ENCODE peak calls at places on chromosomes 3 and 15, in eight cellular contexts. U, N, O, J, V, B, L and R are unnamed samples. For H3K4me1 and H3K36me3, the result is how much of the 10 kb centered on the place peaks cover.

GRCh38 chr3:10299175-10299574 is 6.4 kb upstream of the GHRL start:
- DNase-seq in V (no peak), B (peak), N (peak), J (no peak), U (no peak), O (no peak), L (no peak), R (no peak)

GRCh38 chr3:140152851-140153640 is 218.1 kb downstream of the CLSTN2 start:
- DNase-seq in O (peak), B (no peak), J (peak), U (no peak), V (no peak), L (no peak), N (no peak), R (no peak)

GRCh38 chr15:65286704-65287514 is at the start of gene PARP16:
- DNase-seq in N (peak), O (peak), V (no peak), U (peak), J (peak), L (peak), B (peak), R (peak)

GRCh38 chr3:59248976-59249375 is 199.2 kb upstream of the CFAP20DC start:
- DNase-seq in B (no peak), N (no peak), U (no peak), L (no peak), O (no peak), J (no peak), V (no peak), R (no peak)

GRCh38 chr15:64942356-64942755 is 30.7 kb downstream of the ANKDD1A start:
- DNase-seq in V (no peak), U (no peak), O (no peak), J (no peak), L (no peak), N (no peak), B (no peak), R (no peak)

GRCh38 chr15:71114887-71115566 is at the start of gene THSD4:
- DNase-seq in J (peak), N (peak), B (peak), O (peak), U (peak), L (peak), V (peak), R (peak)

GRCh38 chr15:53122818-53123217 is 332.7 kb upstream of the ONECUT1 start:
- DNase-seq in V (no peak), U (no peak), O (no peak), L (no peak), N (no peak), B (no peak), J (no peak), R (no peak)

GRCh38 chr3:160445854-160446253 is 3.7 kb downstream of the TRIM59 start:
- DNase-seq in N (no peak), V (no peak), B (no peak), L (no peak), O (no peak), U (no peak), J (no peak), R (no peak)

GRCh38 chr3:128851601-128852000 is 27.8 kb upstream of the ACAD9 start:
- DNase-seq in N (no peak), O (no peak), U (no peak), J (no peak), B (no peak), L (no peak), V (no peak), R (no peak)

GRCh38 chr15:59817834-59818233 is 128.7 kb upstream of the BNIP2 start:
- DNase-seq in J (no peak), L (no peak), U (no peak), B (no peak), O (no peak), N (no peak), V (no peak), R (no peak)

GRCh38 chr3:79521221-79521848 is 246.5 kb downstream of the ROBO1 start:
- DNase-seq in U (no peak), L (no peak), N (peak), V (no peak), J (no peak), O (no peak), B (peak), R (peak)

GRCh38 chr15:28260317-28260716 is 61.7 kb downstream of the HERC2 start:
- DNase-seq in O (no peak), L (no peak), B (no peak), J (no peak), U (no peak), N (no peak), V (no peak), R (no peak)

GRCh38 chr15:60875681-60876080 is 353.4 kb downstream of the RORA start:
- DNase-seq in N (no peak), U (no peak), L (no peak), B (no peak), V (no peak), O (no peak), J (no peak), R (no peak)

GRCh38 chr3:123449092-123449985 is 449 bp upstream of the ADCY5 start:
- DNase-seq in U (peak), N (peak), J (no peak), B (peak), V (no peak), O (peak), L (no peak), R (peak)

GRCh38 chr3:127763337-127763736 is 59.0 kb downstream of the MGLL start:
- DNase-seq in B (no peak), V (no peak), O (no peak), U (no peak), J (no peak), L (no peak), N (no peak), R (no peak)

GRCh38 chr3:184262166-184262926 is 993 bp upstream of the CAMK2N2 start:
- DNase-seq in J (no peak), V (no peak), L (no peak), U (peak), B (no peak), N (peak), O (no peak), R (peak)

GRCh38 chr15:40421246-40422157 is 15.9 kb downstream of the IVD start:
- DNase-seq in U (peak), L (peak), B (peak), V (no peak), J (peak), O (peak), N (peak), R (peak)
- TF ChIP-seq CTCF in U (peak), L (peak), B (peak), V (peak), J (peak), O (peak), N (peak), R (peak)

DNA sequence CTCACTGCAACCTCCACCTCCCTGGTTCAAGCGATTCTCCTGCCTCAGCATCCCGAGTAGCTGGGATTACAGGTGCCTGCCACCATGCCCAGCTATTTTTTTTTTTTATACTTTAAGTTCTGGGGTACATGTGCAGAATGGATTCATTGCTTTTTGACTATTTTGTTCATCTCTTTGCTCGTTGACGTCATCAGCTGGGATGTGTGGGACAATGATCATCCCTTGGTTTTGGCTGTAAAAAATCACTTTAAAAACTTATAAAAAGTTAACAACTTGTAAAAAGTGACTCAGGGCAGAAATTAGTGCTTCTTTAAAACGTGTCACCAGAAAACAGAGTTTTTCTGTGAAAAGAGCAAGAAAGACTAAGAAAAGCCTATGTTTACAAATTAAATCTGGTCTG is 37.8 kb downstream of the IGSF10 start:
- DNase-seq in B (no peak), N (no peak), U (no peak), O (no peak), V (no peak), L (no peak), J (no peak), R (no peak)
- H3K4me1 ChIP-seq in B (under half), N (under half), U (under half), O (under half), V (under half), L (under half), J (under half), R (under half)

GRCh38 chr15:63672369-63672768 is 75.2 kb downstream of the FBXL22 start:
- DNase-seq in J (no peak), O (no peak), L (no peak), B (no peak), V (no peak), N (no peak), U (no peak), R (no peak)
- H3K36me3 ChIP-seq in J (half or more), O (under half), L (half or more), B (under half), V (under half), N (under half), U (under half), R (under half)

GRCh38 chr3:14600075-14600474 is 51.5 kb upstream of the CCDC174 start:
- DNase-seq in L (no peak), V (no peak), B (no peak), U (no peak), N (no peak), O (no peak), J (no peak), R (no peak)

GRCh38 chr3:14600856-14601610 is 50.5 kb upstream of the CCDC174 start:
- DNase-seq in N (no peak), O (no peak), U (no peak), L (no peak), J (no peak), V (no peak), B (no peak), R (no peak)

GRCh38 chr3:14601692-14602005 is 49.9 kb upstream of the CCDC174 start:
- DNase-seq in N (no peak), O (no peak), V (no peak), L (no peak), B (no peak), U (no peak), J (no peak), R (no peak)

GRCh38 chr3:14602804-14603644 is 48.5 kb upstream of the CCDC174 start:
- DNase-seq in V (no peak), N (no peak), J (no peak), L (no peak), B (peak), U (peak), O (no peak), R (peak)

DNA sequence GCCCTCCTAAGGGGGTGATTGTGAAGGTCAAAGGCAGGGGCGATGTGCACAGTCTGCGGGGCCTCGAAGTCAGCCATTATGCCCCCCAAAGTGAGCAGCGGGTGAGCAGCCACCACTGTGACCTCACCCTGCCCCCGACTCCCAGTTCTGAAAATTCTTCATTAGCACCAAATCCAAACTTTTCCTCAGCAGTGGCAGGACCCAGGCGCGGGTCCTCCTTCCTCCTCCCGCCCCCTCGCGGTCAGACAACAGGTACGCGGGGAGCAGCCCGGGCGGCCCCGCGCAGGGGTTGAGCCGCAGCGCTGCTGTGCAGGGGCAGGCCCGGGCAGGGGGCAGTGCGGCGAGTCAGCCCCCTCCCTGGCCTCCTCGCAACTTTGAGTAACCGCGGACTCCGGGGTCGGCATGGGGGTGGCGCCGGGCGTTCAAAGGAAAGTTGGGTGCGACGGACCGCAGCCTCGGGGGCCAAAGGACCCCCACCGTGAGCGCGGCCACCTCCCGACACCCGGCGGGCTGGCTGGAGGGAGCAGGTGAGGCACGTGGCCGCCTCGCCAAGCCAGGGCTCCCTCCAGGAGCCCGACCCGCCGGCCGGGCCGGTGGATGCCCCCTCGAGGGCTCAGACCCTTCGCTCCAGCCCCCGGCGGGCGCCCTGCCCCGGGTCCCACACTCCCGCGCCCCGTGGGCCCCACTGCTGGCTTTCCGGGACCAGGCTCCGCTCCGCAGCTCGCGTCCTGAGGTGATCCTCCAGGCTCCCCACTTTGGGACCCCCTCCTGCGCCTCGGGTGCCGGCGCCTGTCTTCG is 49.4 kb upstream of the CCDC174 start:
- DNase-seq in O (no peak), V (no peak), J (no peak), L (no peak), U (no peak), N (no peak), B (no peak), R (no peak)
- TF ChIP-seq CTCF in O (no peak), V (peak), J (no peak), L (no peak), U (no peak), N (no peak), B (peak), R (peak)

DNA sequence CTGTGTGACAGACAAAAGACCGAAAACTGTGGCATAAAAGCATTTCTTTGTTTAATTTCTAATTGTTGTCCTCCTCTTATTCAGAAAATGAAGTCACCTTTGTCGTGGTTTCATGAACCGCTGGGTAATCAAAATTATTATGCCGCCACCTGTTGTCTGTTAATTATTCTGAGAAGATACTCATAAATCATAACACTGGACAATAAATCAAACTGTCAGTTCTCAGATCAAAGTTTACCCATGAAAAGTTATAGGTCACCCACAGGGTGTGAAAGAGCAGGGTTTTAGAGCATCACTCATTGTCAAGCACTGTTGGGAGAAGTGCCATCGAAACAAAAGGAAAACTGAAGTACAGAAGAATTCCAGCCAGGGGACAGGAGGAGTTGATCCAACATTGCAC is 474.3 kb downstream of the NR2F2 start:
- DNase-seq in L (no peak), U (no peak), B (no peak), N (no peak), O (no peak), J (no peak), V (no peak), R (no peak)
- H3K4me1 ChIP-seq in L (under half), U (under half), B (under half), N (under half), O (under half), J (under half), V (under half), R (under half)

GRCh38 chr15:51245628-51246027 is 92.8 kb downstream of the CYP19A1 start:
- DNase-seq in O (no peak), U (no peak), V (no peak), J (no peak), B (no peak), N (no peak), L (no peak), R (no peak)

GRCh38 chr15:51251591-51251990 is 86.8 kb downstream of the CYP19A1 start:
- DNase-seq in O (no peak), N (no peak), U (no peak), V (no peak), L (no peak), J (no peak), B (no peak), R (no peak)

GRCh38 chr15:51255533-51255932 is 82.9 kb downstream of the CYP19A1 start:
- DNase-seq in L (no peak), O (no peak), U (peak), J (no peak), N (no peak), V (no peak), B (no peak), R (no peak)

GRCh38 chr15:51253385-51253784 is 85.0 kb downstream of the CYP19A1 start:
- DNase-seq in V (no peak), N (no peak), J (no peak), U (no peak), L (no peak), O (no peak), B (no peak), R (no peak)

GRCh38 chr15:51250217-51251011 is 88.0 kb downstream of the CYP19A1 start:
- DNase-seq in O (no peak), L (no peak), U (peak), J (no peak), N (no peak), V (no peak), B (no peak), R (no peak)
- H3K36me3 ChIP-seq in O (under half), L (under half), U (under half), J (under half), N (under half), V (under half), B (under half), R (under half)

GRCh38 chr15:40046721-40047412 is 7.9 kb upstream of the SRP14 start:
- DNase-seq in B (peak), J (no peak), O (no peak), V (peak), L (no peak), U (no peak), N (peak), R (no peak)

GRCh38 chr15:40050788-40051615 is 12.0 kb upstream of the SRP14 start:
- DNase-seq in L (no peak), N (peak), V (no peak), U (no peak), O (peak), J (no peak), B (peak), R (no peak)

GRCh38 chr15:40048155-40048792 is 9.3 kb upstream of the SRP14 start:
- DNase-seq in U (no peak), O (no peak), N (no peak), L (no peak), V (no peak), J (no peak), B (no peak), R (no peak)

GRCh38 chr15:40047413-40048154 is 8.6 kb upstream of the SRP14 start:
- DNase-seq in B (peak), V (peak), O (peak), U (peak), N (peak), J (peak), L (peak), R (peak)

GRCh38 chr15:40049076-40049475 is 10.1 kb upstream of the SRP14 start:
- DNase-seq in N (no peak), B (no peak), U (no peak), J (no peak), V (no peak), L (no peak), O (no peak), R (no peak)
- TF ChIP-seq CTCF in N (no peak), B (no peak), U (no peak), J (no peak), V (no peak), L (no peak), O (no peak), R (no peak)